ENCODE peak calls at places on chromosomes 5 and 9, in ten cellular contexts. One of them, this sample, is unnamed.

GRCh38 chr5:160342413-160342941 is 27.9 kb downstream of the C1QTNF2 start:
- DNase-seq in lung: no peak
- DNase-seq in AG04449: peak
- DNase-seq in cardiac muscle cell: peak
- DNase-seq in choroid plexus epithelial cell: peak
- DNase-seq in Peyer's patch: no peak
- DNase-seq in GM12878: no peak
- DNase-seq in GM12865: no peak
- DNase-seq in DND-41: no peak
- DNase-seq in IMR-90: peak
- DNase-seq in this sample: peak

GRCh38 chr5:91190333-91190680 is 192.8 kb downstream of the ARRDC3 start:
- DNase-seq in GM12865: peak
- DNase-seq in AG04449: no peak
- DNase-seq in cardiac muscle cell: no peak
- DNase-seq in DND-41: no peak
- DNase-seq in IMR-90: no peak
- DNase-seq in Peyer's patch: no peak
- DNase-seq in GM12878: no peak
- DNase-seq in choroid plexus epithelial cell: no peak
- DNase-seq in lung: no peak
- DNase-seq in this sample: no peak

GRCh38 chr9:135078361-135078821 is 9.1 kb upstream of the OLFM1 start:
- DNase-seq in cardiac muscle cell: no peak
- DNase-seq in choroid plexus epithelial cell: no peak
- DNase-seq in DND-41: no peak
- DNase-seq in GM12865: no peak
- DNase-seq in AG04449: no peak
- DNase-seq in Peyer's patch: peak
- DNase-seq in IMR-90: no peak
- DNase-seq in GM12878: no peak
- DNase-seq in lung: no peak
- DNase-seq in this sample: no peak

GRCh38 chr5:22938373-22938772 is 85.2 kb upstream of the CDH12 start:
- DNase-seq in GM12878: no peak
- DNase-seq in DND-41: no peak
- DNase-seq in cardiac muscle cell: no peak
- DNase-seq in choroid plexus epithelial cell: peak
- DNase-seq in Peyer's patch: no peak
- DNase-seq in IMR-90: no peak
- DNase-seq in AG04449: no peak
- DNase-seq in GM12865: no peak
- DNase-seq in lung: no peak
- DNase-seq in this sample: no peak

GRCh38 chr9:109799792-109800191 is 19.8 kb downstream of the PALM2AKAP2 start:
- DNase-seq in GM12865: no peak
- DNase-seq in choroid plexus epithelial cell: peak
- DNase-seq in DND-41: no peak
- DNase-seq in GM12878: no peak
- DNase-seq in IMR-90: peak
- DNase-seq in lung: no peak
- DNase-seq in AG04449: peak
- DNase-seq in Peyer's patch: no peak
- DNase-seq in cardiac muscle cell: peak
- DNase-seq in this sample: peak

GRCh38 chr5:23820764-23821471 is 313.5 kb downstream of the PRDM9 start:
- DNase-seq in cardiac muscle cell: peak
- DNase-seq in Peyer's patch: no peak
- DNase-seq in GM12865: peak
- DNase-seq in AG04449: no peak
- DNase-seq in choroid plexus epithelial cell: peak
- DNase-seq in GM12878: no peak
- DNase-seq in lung: no peak
- DNase-seq in DND-41: no peak
- DNase-seq in IMR-90: peak
- DNase-seq in this sample: peak

GRCh38 chr5:173238312-173239232 is 3.6 kb upstream of the NKX2-5 start:
- DNase-seq in GM12878: no peak
- DNase-seq in GM12865: no peak
- DNase-seq in lung: no peak
- DNase-seq in Peyer's patch: no peak
- DNase-seq in choroid plexus epithelial cell: no peak
- DNase-seq in DND-41: no peak
- DNase-seq in IMR-90: no peak
- DNase-seq in AG04449: no peak
- DNase-seq in cardiac muscle cell: peak
- DNase-seq in this sample: no peak

GRCh38 chr9:121699271-121700164 is 48.1 kb downstream of the DAB2IP start:
- DNase-seq in GM12878: no peak
- DNase-seq in GM12865: peak
- DNase-seq in DND-41: peak
- DNase-seq in choroid plexus epithelial cell: peak
- DNase-seq in Peyer's patch: peak
- DNase-seq in AG04449: no peak
- DNase-seq in cardiac muscle cell: peak
- DNase-seq in IMR-90: peak
- DNase-seq in lung: peak
- DNase-seq in this sample: peak

GRCh38 chr9:4781408-4781807 is 11.3 kb upstream of the RCL1 start:
- DNase-seq in GM12878: no peak
- DNase-seq in IMR-90: no peak
- DNase-seq in cardiac muscle cell: no peak
- DNase-seq in lung: no peak
- DNase-seq in GM12865: no peak
- DNase-seq in choroid plexus epithelial cell: no peak
- DNase-seq in Peyer's patch: no peak
- DNase-seq in AG04449: no peak
- DNase-seq in DND-41: no peak
- DNase-seq in this sample: no peak

GRCh38 chr5:127330116-127330515 is 39.5 kb downstream of the MEGF10 start:
- DNase-seq in GM12878: no peak
- DNase-seq in DND-41: no peak
- DNase-seq in IMR-90: no peak
- DNase-seq in AG04449: no peak
- DNase-seq in GM12865: no peak
- DNase-seq in choroid plexus epithelial cell: no peak
- DNase-seq in lung: no peak
- DNase-seq in cardiac muscle cell: no peak
- DNase-seq in Peyer's patch: no peak
- DNase-seq in this sample: no peak

GRCh38 chr5:43432486-43433365 is 20.5 kb upstream of the CCL28 start:
- DNase-seq in cardiac muscle cell: peak
- DNase-seq in GM12878: no peak
- DNase-seq in IMR-90: peak
- DNase-seq in lung: peak
- DNase-seq in GM12865: no peak
- DNase-seq in AG04449: peak
- DNase-seq in DND-41: no peak
- DNase-seq in Peyer's patch: peak
- DNase-seq in choroid plexus epithelial cell: peak
- DNase-seq in this sample: peak

GRCh38 chr9:115234094-115234493 is 116.1 kb upstream of the TNC start:
- DNase-seq in GM12865: no peak
- DNase-seq in lung: peak
- DNase-seq in Peyer's patch: no peak
- DNase-seq in DND-41: no peak
- DNase-seq in GM12878: no peak
- DNase-seq in cardiac muscle cell: peak
- DNase-seq in IMR-90: peak
- DNase-seq in choroid plexus epithelial cell: peak
- DNase-seq in AG04449: peak
- DNase-seq in this sample: peak

GRCh38 chr5:1670342-1670741 is 129.3 kb downstream of the MRPL36 start:
- DNase-seq in AG04449: no peak
- DNase-seq in cardiac muscle cell: peak
- DNase-seq in DND-41: no peak
- DNase-seq in Peyer's patch: no peak
- DNase-seq in IMR-90: peak
- DNase-seq in choroid plexus epithelial cell: peak
- DNase-seq in GM12865: no peak
- DNase-seq in lung: no peak
- DNase-seq in GM12878: no peak
- DNase-seq in this sample: peak

GRCh38 chr9:19108038-19108437 is 5.3 kb upstream of the HAUS6 start:
- DNase-seq in lung: no peak
- DNase-seq in GM12878: no peak
- DNase-seq in DND-41: no peak
- DNase-seq in choroid plexus epithelial cell: no peak
- DNase-seq in Peyer's patch: no peak
- DNase-seq in AG04449: no peak
- DNase-seq in cardiac muscle cell: no peak
- DNase-seq in GM12865: no peak
- DNase-seq in IMR-90: no peak
- DNase-seq in this sample: no peak

GRCh38 chr5:116574682-116575634 is at the start of gene SEMA6A:
- DNase-seq in AG04449: peak
- DNase-seq in GM12878: peak
- DNase-seq in GM12865: peak
- DNase-seq in choroid plexus epithelial cell: peak
- DNase-seq in DND-41: no peak
- DNase-seq in Peyer's patch: peak
- DNase-seq in cardiac muscle cell: peak
- DNase-seq in IMR-90: peak
- DNase-seq in lung: peak
- DNase-seq in this sample: peak

DNA sequence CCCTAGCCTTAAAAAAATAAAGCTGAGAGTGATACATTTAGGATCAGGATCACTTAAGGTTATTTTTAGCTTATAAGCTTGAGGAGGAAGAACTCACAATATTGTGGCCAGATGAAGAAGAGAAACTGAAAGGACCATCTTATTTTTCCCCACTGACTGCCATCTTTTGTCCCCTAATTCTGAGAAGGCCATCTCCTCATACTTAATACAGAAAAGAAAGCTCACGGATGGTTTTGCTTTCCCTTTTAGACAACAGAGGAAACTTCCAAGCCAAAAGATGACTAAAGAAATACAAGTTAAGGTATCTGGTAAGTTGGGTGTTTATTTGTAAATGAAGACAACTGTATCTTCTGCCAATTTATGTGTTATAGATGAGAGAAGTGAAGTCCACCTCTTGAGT is 36.4 kb downstream of the ERAP1 start:
- DNase-seq in AG04449: no peak
- DNase-seq in cardiac muscle cell: no peak
- DNase-seq in DND-41: no peak
- DNase-seq in GM12865: no peak
- DNase-seq in Peyer's patch: no peak
- DNase-seq in lung: no peak
- DNase-seq in choroid plexus epithelial cell: no peak
- DNase-seq in IMR-90: no peak
- DNase-seq in GM12878: no peak
- DNase-seq in this sample: no peak
- TF ChIP-seq CTCF in AG04449: no peak
- TF ChIP-seq CTCF in cardiac muscle cell: no peak
- TF ChIP-seq CTCF in DND-41: no peak
- TF ChIP-seq CTCF in GM12865: no peak
- TF ChIP-seq CTCF in Peyer's patch: no peak
- TF ChIP-seq CTCF in lung: no peak
- TF ChIP-seq CTCF in choroid plexus epithelial cell: no peak
- TF ChIP-seq CTCF in IMR-90: no peak
- TF ChIP-seq CTCF in GM12878: no peak
- TF ChIP-seq CTCF in this sample: no peak

DNA sequence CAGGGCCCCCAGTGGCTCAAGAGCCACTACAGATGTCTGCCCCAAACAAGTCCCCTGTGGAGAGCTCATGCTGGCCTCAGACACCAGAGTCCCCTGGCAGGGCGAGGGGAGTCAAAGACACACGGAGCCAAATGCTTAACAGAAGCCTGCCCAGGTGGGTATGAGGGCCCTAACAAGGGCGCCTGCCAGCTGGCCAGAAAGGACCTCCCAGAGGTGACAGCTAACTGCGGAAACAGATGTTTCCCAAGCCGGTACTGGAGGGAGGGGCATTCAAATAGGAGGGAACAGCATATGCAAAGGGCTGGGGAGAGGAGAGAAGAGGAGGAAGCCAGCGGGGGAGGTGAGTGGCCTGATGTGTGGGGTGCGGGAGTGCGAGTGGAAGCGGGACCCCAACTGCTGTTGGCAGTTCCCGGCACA is 933 bp downstream of the MXD3 start:
- DNase-seq in IMR-90: peak
- DNase-seq in cardiac muscle cell: peak
- DNase-seq in choroid plexus epithelial cell: peak
- DNase-seq in GM12865: peak
- DNase-seq in lung: no peak
- DNase-seq in GM12878: no peak
- DNase-seq in Peyer's patch: no peak
- DNase-seq in DND-41: peak
- DNase-seq in AG04449: no peak
- DNase-seq in this sample: no peak
- H3K4me3 ChIP-seq in IMR-90: peak
- H3K4me3 ChIP-seq in cardiac muscle cell: peak
- H3K4me3 ChIP-seq in choroid plexus epithelial cell: peak
- H3K4me3 ChIP-seq in GM12865: peak
- H3K4me3 ChIP-seq in lung: no peak
- H3K4me3 ChIP-seq in GM12878: peak
- H3K4me3 ChIP-seq in Peyer's patch: no peak
- H3K4me3 ChIP-seq in DND-41: peak
- H3K4me3 ChIP-seq in AG04449: peak
- H3K4me3 ChIP-seq in this sample: peak

DNA sequence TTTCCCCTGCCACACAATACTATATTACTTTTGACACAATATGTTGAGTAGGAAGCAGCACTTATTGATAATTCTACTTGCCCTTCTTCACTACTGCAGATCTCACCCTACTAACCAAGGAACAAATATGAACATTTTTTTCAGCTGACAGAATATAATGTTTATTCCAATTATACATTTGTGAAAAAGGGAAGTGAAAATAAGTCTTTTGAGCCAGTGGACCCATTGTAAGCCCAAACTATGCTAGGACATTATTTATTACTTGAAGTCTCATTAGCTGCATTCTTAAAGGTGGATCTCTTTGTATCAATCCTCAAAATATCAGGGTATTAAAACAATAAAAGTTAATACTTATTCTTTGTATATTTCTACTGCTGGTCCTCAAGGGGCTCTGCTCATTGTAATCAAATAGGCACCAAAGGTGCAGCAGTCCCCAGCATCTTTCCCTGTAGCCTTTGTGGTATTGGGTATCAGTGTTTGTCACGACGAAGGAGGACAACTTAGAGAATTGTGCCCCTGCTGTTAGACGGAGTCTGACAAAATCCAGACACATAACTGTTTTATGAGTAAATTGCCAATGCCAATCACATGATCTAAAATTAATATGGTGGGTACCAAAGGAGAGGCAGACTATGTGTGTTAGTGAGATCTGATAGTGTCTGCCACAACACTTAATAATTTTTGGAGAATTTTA is 453.5 kb upstream of the CDH9 start:
- DNase-seq in DND-41: no peak
- DNase-seq in Peyer's patch: no peak
- DNase-seq in GM12865: no peak
- DNase-seq in lung: no peak
- DNase-seq in GM12878: no peak
- DNase-seq in AG04449: no peak
- DNase-seq in cardiac muscle cell: no peak
- DNase-seq in choroid plexus epithelial cell: no peak
- DNase-seq in IMR-90: no peak
- DNase-seq in this sample: no peak
- TF ChIP-seq CTCF in DND-41: no peak
- TF ChIP-seq CTCF in Peyer's patch: no peak
- TF ChIP-seq CTCF in GM12865: no peak
- TF ChIP-seq CTCF in lung: no peak
- TF ChIP-seq CTCF in GM12878: no peak
- TF ChIP-seq CTCF in AG04449: no peak
- TF ChIP-seq CTCF in cardiac muscle cell: no peak
- TF ChIP-seq CTCF in choroid plexus epithelial cell: no peak
- TF ChIP-seq CTCF in IMR-90: no peak
- TF ChIP-seq CTCF in this sample: no peak

GRCh38 chr9:715743-716400 is 125.6 kb upstream of the DMRT1 start:
- DNase-seq in GM12878: no peak
- DNase-seq in GM12865: no peak
- DNase-seq in IMR-90: peak
- DNase-seq in DND-41: no peak
- DNase-seq in cardiac muscle cell: peak
- DNase-seq in lung: no peak
- DNase-seq in AG04449: no peak
- DNase-seq in Peyer's patch: no peak
- DNase-seq in choroid plexus epithelial cell: peak
- DNase-seq in this sample: peak
- H3K4me3 ChIP-seq in GM12878: no peak
- H3K4me3 ChIP-seq in GM12865: no peak
- H3K4me3 ChIP-seq in IMR-90: no peak
- H3K4me3 ChIP-seq in DND-41: no peak
- H3K4me3 ChIP-seq in cardiac muscle cell: no peak
- H3K4me3 ChIP-seq in lung: no peak
- H3K4me3 ChIP-seq in AG04449: no peak
- H3K4me3 ChIP-seq in Peyer's patch: no peak
- H3K4me3 ChIP-seq in choroid plexus epithelial cell: no peak
- H3K4me3 ChIP-seq in this sample: no peak